ENCODE peak calls at places on chromosomes 12 and 14, in six cellular contexts. C is NCI-H1092; B is HepG2; V is activated naive CD4-positive, alpha-beta T cell; R is C1 segment of cervical spinal cord; J is M059J. N is an unnamed sample.

GRCh38 chr12:62532333-62532732 is 65.7 kb downstream of the MON2 start:
- DNase-seq in B (no peak), J (no peak), R (no peak), V (no peak), C (no peak), N (no peak)

GRCh38 chr12:53626702-53627169 is 554 bp upstream of the ATF7 start:
- DNase-seq in R (no peak), C (no peak), J (no peak), V (no peak), B (no peak), N (no peak)

GRCh38 chr12:49295087-49296001 is at the start of gene PRPH:
- DNase-seq in R (no peak), J (no peak), B (no peak), C (no peak), V (no peak), N (no peak)

GRCh38 chr12:2386566-2386965 is 333.8 kb downstream of the CACNA1C start:
- DNase-seq in V (no peak), R (no peak), B (no peak), J (no peak), C (no peak), N (no peak)

GRCh38 chr12:128928361-128928760 is 75.1 kb downstream of the GLT1D1 start:
- DNase-seq in J (no peak), B (no peak), C (no peak), R (no peak), V (no peak), N (no peak)

GRCh38 chr12:53102883-53103807 is at the start of gene SOAT2:
- DNase-seq in C (no peak), B (peak; percentile 72), R (no peak), J (no peak), V (no peak), N (no peak)

GRCh38 chr14:92435154-92435553 is 78.4 kb upstream of the RIN3 start:
- DNase-seq in C (no peak), V (no peak), J (no peak), B (no peak), R (no peak), N (no peak)

GRCh38 chr12:124664395-124665111 is 97.1 kb upstream of the NCOR2 start:
- DNase-seq in J (no peak), B (no peak), R (no peak), V (no peak), C (no peak), N (no peak)

GRCh38 chr14:76779221-76780057 is 18.2 kb downstream of the VASH1 start:
- DNase-seq in V (no peak), J (no peak), B (no peak), R (no peak), C (no peak), N (no peak)

GRCh38 chr14:100446572-100446971 is 123.4 kb downstream of the SLC25A47 start:
- DNase-seq in C (no peak), B (no peak), R (no peak), V (no peak), J (no peak), N (no peak)

GRCh38 chr14:67620217-67620789 is 583 bp downstream of the ARG2 start:
- DNase-seq in J (peak; percentile 44), B (no peak), R (no peak), C (peak; percentile 17), V (no peak), N (peak; percentile 37)

GRCh38 chr14:96851694-96852381 is 54.7 kb downstream of the VRK1 start:
- DNase-seq in J (no peak), C (no peak), R (no peak), B (no peak), V (no peak), N (no peak)

GRCh38 chr14:99122521-99123125 is 149.4 kb downstream of the BCL11B start:
- DNase-seq in V (no peak), C (no peak), B (no peak), R (no peak), J (no peak), N (no peak)

GRCh38 chr12:52692253-52692652 is 11.1 kb downstream of the KRT77 start:
- DNase-seq in J (no peak), C (no peak), R (no peak), B (peak; percentile 15), V (no peak), N (no peak)

GRCh38 chr12:6452245-6452731 is 446 bp downstream of the TAPBPL start:
- DNase-seq in B (no peak), J (no peak), V (no peak), R (no peak), C (no peak), N (peak; percentile 78)

GRCh38 chr12:28191690-28192089 is 1.4 kb downstream of the CCDC91 start:
- DNase-seq in B (no peak), V (no peak), C (no peak), J (peak; percentile 53), R (no peak), N (no peak)

GRCh38 chr12:49674318-49674985 is 32.8 kb downstream of the FMNL3 start:
- DNase-seq in R (no peak), C (no peak), V (no peak), B (no peak), J (peak; percentile 18), N (no peak)

GRCh38 chr12:52191841-52192791 is at the start of gene KRT80:
- DNase-seq in C (peak; percentile 29), R (no peak), V (no peak), B (peak; percentile 86), J (peak; percentile 99), N (peak; percentile 68)

GRCh38 chr14:104116544-104117340 is 21.6 kb upstream of the KIF26A start:
- DNase-seq in R (no peak), C (no peak), J (no peak), B (no peak), V (no peak), N (no peak)

GRCh38 chr14:35978561-35978960 is 152.4 kb downstream of the BRMS1L start:
- DNase-seq in B (no peak), J (no peak), V (no peak), C (no peak), R (no peak), N (no peak)

GRCh38 chr14:69270097-69270496 is 10.1 kb downstream of the GALNT16 start:
- DNase-seq in V (no peak), J (no peak), R (no peak), C (no peak), B (no peak), N (no peak)

GRCh38 chr12:114529956-114530355 is 124.0 kb upstream of the TBX5 start:
- DNase-seq in R (no peak), J (no peak), B (no peak), C (no peak), V (no peak), N (no peak)

GRCh38 chr14:102389261-102389660 is 26.5 kb downstream of the TECPR2 start:
- DNase-seq in C (no peak), R (no peak), J (no peak), V (no peak), B (no peak), N (no peak)

GRCh38 chr14:71474291-71474690 is 457.9 kb upstream of the RGS6 start:
- DNase-seq in C (peak; percentile 60), V (no peak), B (no peak), R (no peak), J (no peak), N (no peak)

GRCh38 chr14:35535794-35536112 is 1.8 kb downstream of the INSM2 start:
- DNase-seq in J (no peak), V (no peak), B (no peak), C (no peak), R (no peak), N (no peak)

GRCh38 chr14:101495827-101496778 is 65.2 kb upstream of the DIO3 start:
- DNase-seq in R (no peak), J (no peak), C (no peak), V (no peak), B (peak; percentile 9), N (no peak)